ENCODE peak calls at places on chromosomes 2 and 18, in seven cellular contexts. H is heart right ventricle, F is GM23248, D is RPMI8226, Y is RKO, U is nephron progenitor cell, I is dorsolateral prefrontal cortex. P is an unnamed sample.

GRCh38 chr2:192230864-192231453 is 36.2 kb upstream of the TMEFF2 start:
- DNase-seq in H (no peak), F (no peak), D (no peak), Y (no peak), U (no peak), I (no peak), P (no peak)

GRCh38 chr2:177730792-177731191 is 338.2 kb downstream of the AGPS start:
- DNase-seq in H (no peak), F (no peak), D (no peak), Y (no peak), U (no peak), I (no peak), P (no peak)

GRCh38 chr18:22001912-22002487 is 167.4 kb upstream of the GATA6 start:
- DNase-seq in H (no peak), F (no peak), D (no peak), Y (no peak), U (no peak), I (no peak), P (no peak)

GRCh38 chr2:42045956-42046748 is 1.7 kb upstream of the PKDCC start:
- DNase-seq in H (no peak), F (no peak), D (no peak), Y (no peak), U (no peak), I (no peak), P (no peak)

GRCh38 chr18:5668087-5668715 is 124.4 kb upstream of the EPB41L3 start:
- DNase-seq in H (no peak), F (no peak), D (no peak), Y (no peak), U (no peak), I (no peak), P (no peak)

GRCh38 chr2:116094196-116094595 is 1651.8 kb downstream of the DPP10 start:
- DNase-seq in H (no peak), F (no peak), D (peak), Y (no peak), U (no peak), I (no peak), P (no peak)

GRCh38 chr2:96773922-96774321 is 13.2 kb downstream of the CNNM4 start:
- DNase-seq in H (no peak), F (no peak), D (peak), Y (no peak), U (no peak), I (no peak), P (no peak)

GRCh38 chr18:2680216-2680792 is 24.8 kb downstream of the SMCHD1 start:
- DNase-seq in H (no peak), F (no peak), D (no peak), Y (no peak), U (no peak), I (no peak), P (no peak)

GRCh38 chr2:71930073-71930681 is 217.5 kb downstream of the CYP26B1 start:
- DNase-seq in H (no peak), F (peak), D (no peak), Y (no peak), U (no peak), I (no peak), P (no peak)

GRCh38 chr2:16478817-16479216 is 186.8 kb downstream of the CYRIA start:
- DNase-seq in H (no peak), F (no peak), D (no peak), Y (peak), U (no peak), I (no peak), P (no peak)

GRCh38 chr2:30190637-30191036 is 40.7 kb upstream of the LBH start:
- DNase-seq in H (no peak), F (no peak), D (no peak), Y (no peak), U (no peak), I (no peak), P (no peak)

GRCh38 chr18:37533647-37534565 is 31.7 kb downstream of the CELF4 start:
- DNase-seq in H (no peak), F (peak), D (no peak), Y (no peak), U (no peak), I (no peak), P (no peak)

GRCh38 chr2:158686166-158686792 is 108.8 kb upstream of the DAPL1 start:
- DNase-seq in H (peak), F (peak), D (no peak), Y (no peak), U (peak), I (peak), P (peak)

GRCh38 chr2:240925576-240926515 is 19.7 kb downstream of the CROCC2 start:
- DNase-seq in H (peak), F (no peak), D (no peak), Y (no peak), U (peak), I (peak), P (no peak)

GRCh38 chr2:175871949-175872348 is 130.1 kb downstream of the LNPK start:
- DNase-seq in H (no peak), F (peak), D (no peak), Y (no peak), U (no peak), I (no peak), P (no peak)

GRCh38 chr2:110682267-110682666 is 4.4 kb upstream of the BUB1 start:
- DNase-seq in H (no peak), F (no peak), D (no peak), Y (no peak), U (no peak), I (no peak), P (no peak)

GRCh38 chr18:3397031-3397750 is 52.8 kb upstream of the TGIF1 start:
- DNase-seq in H (no peak), F (no peak), D (no peak), Y (no peak), U (no peak), I (peak), P (no peak)

GRCh38 chr2:194697439-194697838 is 959.6 kb upstream of the SLC39A10 start:
- DNase-seq in H (no peak), F (no peak), D (no peak), Y (no peak), U (no peak), I (no peak), P (no peak)

GRCh38 chr2:239355139-239355538 is 45.7 kb downstream of the HDAC4 start:
- DNase-seq in H (no peak), F (peak), D (no peak), Y (no peak), U (no peak), I (no peak), P (no peak)

GRCh38 chr2:19038096-19039015 is 320.1 kb downstream of the OSR1 start:
- DNase-seq in H (no peak), F (peak), D (no peak), Y (peak), U (no peak), I (no peak), P (no peak)

GRCh38 chr18:4233468-4233867 is 221.6 kb downstream of the DLGAP1 start:
- DNase-seq in H (no peak), F (no peak), D (no peak), Y (no peak), U (no peak), I (no peak), P (no peak)

GRCh38 chr18:74796928-74797576 is 199.4 kb downstream of the ZNF407 start:
- DNase-seq in H (no peak), F (peak), D (no peak), Y (peak), U (no peak), I (no peak), P (no peak)

GRCh38 chr2:217289153-217289908 is 429.5 kb upstream of the TNP1 start:
- DNase-seq in H (no peak), F (no peak), D (no peak), Y (no peak), U (no peak), I (no peak), P (no peak)

GRCh38 chr18:23534276-23534675 is 31.0 kb downstream of the RMC1 start:
- DNase-seq in H (no peak), F (no peak), D (no peak), Y (no peak), U (no peak), I (no peak), P (no peak)

GRCh38 chr2:232929303-232930123 is 59.4 kb downstream of the SNORC start:
- DNase-seq in H (no peak), F (no peak), D (no peak), Y (no peak), U (no peak), I (no peak), P (no peak)

GRCh38 chr2:3628800-3629199 is 29.2 kb upstream of the ALLC start:
- DNase-seq in H (no peak), F (no peak), D (peak), Y (no peak), U (peak), I (no peak), P (no peak)

P was measured in occipital lobe.